ENCODE peak calls at places on chromosomes 3 and 15, in seven cellular contexts. J is Caco-2, O is lung, P is astrocyte, T is cardiac muscle cell, Z is transverse colon, F is tibial artery. R is an unnamed sample.

GRCh38 chr15:65060641-65061397 is 7.0 kb downstream of the RASL12 start:
- DNase-seq in J (no peak), O (no peak), P (no peak), T (no peak), Z (no peak), F (peak; percentile 79), R (no peak)

GRCh38 chr3:141796436-141797166 is 33.4 kb downstream of the GRK7 start:
- DNase-seq in J (no peak), O (no peak), P (peak; percentile 81), T (peak; percentile 57), Z (peak; percentile 47), F (no peak), R (peak; percentile 31)

GRCh38 chr3:57199895-57200297 is at the start of gene HESX1:
- DNase-seq in J (no peak), O (no peak), P (no peak), T (no peak), Z (no peak), F (no peak), R (no peak)

GRCh38 chr3:130906374-130906995 is 12.6 kb downstream of the ATP2C1 start:
- DNase-seq in J (no peak), O (no peak), P (peak; percentile 65), T (peak; percentile 46), Z (no peak), F (no peak), R (no peak)

GRCh38 chr15:54604963-54605362 is 591.8 kb downstream of the RSL24D1 start:
- DNase-seq in J (no peak), O (no peak), P (no peak), T (no peak), Z (no peak), F (no peak), R (no peak)

GRCh38 chr3:122466701-122467240 is 48.0 kb downstream of the KPNA1 start:
- DNase-seq in J (no peak), O (no peak), P (no peak), T (no peak), Z (no peak), F (no peak), R (no peak)

GRCh38 chr15:74291101-74292071 is 55.3 kb downstream of the CCDC33 start:
- DNase-seq in J (peak; percentile 59), O (peak; percentile 65), P (peak; percentile 75), T (peak; percentile 94), Z (peak; percentile 66), F (peak; percentile 68), R (peak; percentile 4)

GRCh38 chr3:16048435-16049318 is 125.8 kb upstream of the GALNT15 start:
- DNase-seq in J (peak; percentile 49), O (peak; percentile 54), P (no peak), T (peak; percentile 85), Z (peak; percentile 50), F (no peak), R (no peak)

GRCh38 chr3:119628390-119628789 is 30.7 kb downstream of the PLA1A start:
- DNase-seq in J (no peak), O (no peak), P (no peak), T (no peak), Z (no peak), F (no peak), R (no peak)

GRCh38 chr3:4042869-4043268 is 243.6 kb downstream of the LRRN1 start:
- DNase-seq in J (no peak), O (no peak), P (no peak), T (no peak), Z (no peak), F (no peak), R (no peak)
- TF ChIP-seq CTCF in J (no peak), O (no peak), P (no peak), T (no peak), Z (no peak), F (no peak), R (no peak)

DNA sequence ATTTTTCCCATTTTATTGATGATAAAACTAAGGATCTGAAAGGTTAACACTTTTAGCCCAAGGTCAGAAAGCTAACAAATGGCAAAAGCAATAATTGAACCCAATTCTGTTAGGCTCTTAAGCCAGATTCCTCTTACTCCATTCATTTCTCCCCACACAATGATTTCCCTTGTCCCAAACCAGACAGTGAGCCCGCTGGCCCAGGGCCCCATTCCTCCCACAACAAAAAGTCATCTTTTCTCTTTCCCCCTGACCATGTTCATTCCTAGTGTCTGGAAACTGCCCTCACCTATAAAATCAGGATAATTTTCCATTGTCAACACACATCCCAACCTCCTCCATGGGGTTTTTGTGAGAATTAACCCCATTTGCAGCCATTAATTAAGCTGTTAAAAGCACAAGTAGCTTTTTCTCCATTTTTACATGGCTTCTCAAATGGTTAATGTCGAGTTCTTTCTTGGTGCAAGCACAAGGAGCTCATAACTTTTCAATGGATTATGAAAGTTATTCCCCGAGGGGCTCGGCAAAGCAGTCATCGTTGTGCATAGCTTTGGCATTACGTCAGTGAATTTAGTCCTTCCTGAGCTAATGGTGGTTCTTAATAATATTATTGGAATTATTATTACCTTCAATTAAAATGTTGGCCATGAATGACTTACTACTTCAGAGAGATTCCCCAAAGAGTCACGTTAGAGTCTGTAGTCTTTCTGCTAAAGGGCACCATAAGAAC is 151.0 kb upstream of the WNT5A start:
- DNase-seq in J (no peak), O (no peak), P (no peak), T (no peak), Z (no peak), F (no peak), R (no peak)
- H3K4me3 ChIP-seq in J (no peak overlapping the region), O (no peak overlapping the region), P (no peak overlapping the region), T (no peak overlapping the region), Z (no peak overlapping the region), F (no peak overlapping the region), R (no peak overlapping the region)

GRCh38 chr3:21889166-21889565 is 138.2 kb upstream of the ZNF385D start:
- DNase-seq in J (no peak), O (no peak), P (no peak), T (no peak), Z (no peak), F (no peak), R (no peak)

GRCh38 chr3:21892104-21892503 is 141.1 kb upstream of the ZNF385D start:
- DNase-seq in J (no peak), O (no peak), P (no peak), T (no peak), Z (no peak), F (no peak), R (no peak)

GRCh38 chr3:21893250-21893649 is 142.2 kb upstream of the ZNF385D start:
- DNase-seq in J (no peak), O (no peak), P (peak; percentile 59), T (peak; percentile 31), Z (no peak), F (no peak), R (no peak)

GRCh38 chr3:21888656-21889055 is 137.6 kb upstream of the ZNF385D start:
- DNase-seq in J (no peak), O (no peak), P (no peak), T (no peak), Z (no peak), F (no peak), R (no peak)

DNA sequence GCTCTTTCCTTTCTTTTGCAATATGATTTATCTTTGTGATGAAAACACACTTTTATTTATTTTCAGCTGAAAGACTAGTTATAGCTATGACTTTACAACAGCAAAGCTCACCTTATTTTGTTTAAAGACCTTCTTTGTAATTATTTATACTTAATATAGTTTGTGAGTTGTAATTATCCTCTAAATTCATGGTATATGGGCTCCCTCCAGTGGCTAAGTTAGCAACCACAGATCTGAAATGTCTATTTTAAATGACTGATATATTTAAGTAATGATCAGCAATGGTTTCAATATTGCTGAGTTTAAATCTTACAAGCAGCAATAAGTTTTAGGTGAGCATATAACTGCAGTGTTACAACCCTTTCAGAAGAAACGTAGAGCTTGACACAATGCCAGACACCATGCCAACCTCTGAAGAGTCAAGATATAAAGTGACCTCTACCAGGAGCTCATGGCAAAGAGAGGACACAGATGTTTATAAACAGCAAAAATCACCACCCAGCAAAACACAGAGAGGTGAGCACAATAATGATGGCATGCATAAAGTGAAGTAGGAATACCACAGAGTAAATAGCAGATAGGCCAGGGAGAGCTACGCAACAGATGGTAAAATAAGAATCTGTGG is 143.6 kb upstream of the ZNF385D start:
- DNase-seq in J (no peak), O (no peak), P (no peak), T (peak; percentile 49), Z (no peak), F (no peak), R (no peak)
- TF ChIP-seq CTCF in J (no peak), O (peak; percentile 18), P (peak; percentile 71), T (peak; percentile 55), Z (peak; percentile 20), F (peak; percentile 66), R (no peak)

GRCh38 chr3:177377166-177377565 is 179.9 kb upstream of the TBL1XR1 start:
- DNase-seq in J (no peak), O (peak; percentile 43), P (no peak), T (no peak), Z (peak; percentile 65), F (no peak), R (no peak)
- H3K4me3 ChIP-seq in J (no peak overlapping the region), O (no peak overlapping the region), P (no peak overlapping the region), T (no peak overlapping the region), Z (no peak overlapping the region), F (no peak overlapping the region), R (no peak overlapping the region)

R was measured in AG04449.